ENCODE peak calls at places on chromosomes 3 and 15, in six cellular contexts. O is adrenal gland, C is mammary epithelial cell, G is neural progenitor cell, J is IMR-90, D is left ventricle myocardium inferior. V is an unnamed sample.

GRCh38 chr15:84748274-84749110 is at the start of gene ZNF592:
- DNase-seq in C (peak; percentile 66), O (peak; percentile 84), G (peak; percentile 90), D (peak; percentile 89), J (peak; percentile 70), V (peak; percentile 72)

GRCh38 chr3:188133219-188133618 is 20.7 kb upstream of the LPP start:
- DNase-seq in C (peak; percentile 45), J (peak; percentile 67), O (no peak), D (no peak), G (no peak), V (no peak)

GRCh38 chr15:71962537-71962936 is 152.2 kb downstream of the NR2E3 start:
- DNase-seq in D (no peak), J (no peak), G (no peak), O (no peak), C (no peak), V (no peak)

GRCh38 chr15:73318463-73319351 is 50.1 kb downstream of the HCN4 start:
- DNase-seq in G (peak; percentile 81), D (no peak), O (no peak), J (no peak), C (no peak), V (peak; percentile 54)

GRCh38 chr3:120450914-120451669 is at the start of gene FSTL1:
- DNase-seq in C (no peak), G (peak; percentile 91), D (peak; percentile 76), O (peak; percentile 62), J (peak; percentile 70), V (peak; percentile 65)

GRCh38 chr15:78620021-78620838 is 566 bp downstream of the CHRNA3 start:
- DNase-seq in G (peak; percentile 84), D (no peak), C (no peak), J (no peak), O (no peak), V (peak; percentile 33)

GRCh38 chr3:197394464-197395321 is 96.3 kb upstream of the DLG1 start:
- DNase-seq in D (peak; percentile 64), J (peak; percentile 99), G (no peak), C (peak; percentile 100), O (peak; percentile 20), V (peak; percentile 82)

GRCh38 chr3:173395412-173396181 is 1.9 kb upstream of the NLGN1 start:
- DNase-seq in J (peak; percentile 74), G (peak; percentile 93), D (peak; percentile 87), O (peak; percentile 55), C (peak; percentile 53), V (peak; percentile 88)

GRCh38 chr3:12484983-12485327 is 675 bp downstream of the TSEN2 start:
- DNase-seq in J (no peak), D (no peak), C (no peak), O (no peak), G (peak; percentile 25), V (no peak)

GRCh38 chr15:100338971-100339444 is 2.8 kb downstream of the ADAMTS17 start:
- DNase-seq in J (peak; percentile 24), C (peak; percentile 70), G (peak; percentile 87), D (no peak), O (peak; percentile 75), V (peak; percentile 87)

GRCh38 chr15:44058126-44058525 is 136.9 kb downstream of the FRMD5 start:
- DNase-seq in D (no peak), O (no peak), C (no peak), J (no peak), G (no peak), V (no peak)

GRCh38 chr15:47802216-47802615 is 84.9 kb downstream of the SEMA6D start:
- DNase-seq in O (no peak), G (no peak), J (no peak), D (no peak), C (no peak), V (no peak)

GRCh38 chr3:88661433-88661824 is 446.0 kb upstream of the EPHA3 start:
- DNase-seq in G (no peak), O (no peak), J (no peak), C (no peak), D (no peak), V (no peak)

GRCh38 chr3:126134219-126134975 is 46.0 kb downstream of the ALDH1L1 start:
- DNase-seq in G (peak; percentile 87), C (peak; percentile 14), J (peak; percentile 36), D (peak; percentile 63), O (peak; percentile 65), V (peak; percentile 76)

GRCh38 chr15:74799255-74799842 is 13.3 kb upstream of the LMAN1L start:
- DNase-seq in D (no peak), G (no peak), O (no peak), C (no peak), J (no peak), V (no peak)

GRCh38 chr3:143851331-143852017 is 3.2 kb upstream of the SLC9A9 start:
- DNase-seq in G (no peak), O (no peak), C (peak; percentile 79), D (no peak), J (no peak), V (no peak)

GRCh38 chr15:67063689-67064606 is 1.5 kb upstream of the SMAD3 start:
- DNase-seq in G (peak; percentile 79), C (no peak), J (peak; percentile 17), O (no peak), D (peak; percentile 38), V (no peak)

GRCh38 chr15:78879517-78880241 is 7.0 kb downstream of the MORF4L1 start:
- DNase-seq in D (no peak), J (peak; percentile 40), C (no peak), O (no peak), G (no peak), V (no peak)

GRCh38 chr3:14598143-14598569 is 53.4 kb upstream of the CCDC174 start:
- DNase-seq in D (no peak), G (peak; percentile 83), C (peak; percentile 19), O (peak; percentile 22), J (peak; percentile 39), V (peak; percentile 26)

GRCh38 chr3:48558446-48559134 is 2.0 kb upstream of the PFKFB4 start:
- DNase-seq in J (no peak), C (no peak), G (no peak), O (peak; percentile 72), D (peak; percentile 47), V (peak; percentile 38)

GRCh38 chr15:23538657-23539056 is 26.8 kb upstream of the MKRN3 start:
- DNase-seq in C (no peak), O (no peak), J (no peak), G (no peak), D (no peak), V (no peak)

GRCh38 chr3:69200384-69201068 is 78.1 kb upstream of the LMOD3 start:
- DNase-seq in D (no peak), C (peak; percentile 83), O (peak; percentile 41), G (peak; percentile 31), J (peak; percentile 19), V (peak; percentile 63)

GRCh38 chr3:188931531-188931930 is 240.2 kb upstream of the TPRG1 start:
- DNase-seq in J (no peak), G (no peak), O (no peak), C (no peak), D (no peak), V (no peak)

GRCh38 chr3:161420746-161421145 is 49.4 kb upstream of the SPTSSB start:
- DNase-seq in O (no peak), D (no peak), C (peak; percentile 69), G (peak; percentile 59), J (peak; percentile 34), V (no peak)

GRCh38 chr15:65032823-65033537 is 3.5 kb upstream of the MTFMT start:
- DNase-seq in O (peak; percentile 57), C (peak; percentile 55), J (peak; percentile 61), G (peak; percentile 92), D (peak; percentile 42), V (peak; percentile 75)

GRCh38 chr3:176167272-176167671 is 1030.0 kb downstream of the TBL1XR1 start:
- DNase-seq in G (no peak), D (no peak), O (no peak), C (peak; percentile 32), J (no peak), V (no peak)

GRCh38 chr3:108175352-108175751 is 46.9 kb downstream of the IFT57 start:
- DNase-seq in G (no peak), C (peak; percentile 72), D (no peak), O (no peak), J (peak; percentile 78), V (no peak)

GRCh38 chr15:62588930-62589655 is 424.0 kb upstream of the C2CD4B start:
- DNase-seq in G (no peak), C (no peak), D (no peak), J (peak; percentile 47), O (no peak), V (no peak)
- TF ChIP-seq CTCF in G (no peak), C (no peak), D (no peak), J (peak; percentile 27), O (no peak), V (no peak)

GRCh38 chr3:123679712-123680386 is 95.0 kb upstream of the HACD2 start:
- DNase-seq in O (no peak), C (no peak), D (no peak), G (no peak), J (no peak), V (no peak)
- H3K4me1 ChIP-seq in O (peaks cover 9% of the 10 kb centered on the region), C (peaks cover 9% of the 10 kb centered on the region), D (peaks cover 14% of the 10 kb centered on the region), G (no peaks in the 10 kb centered on the region), J (peaks cover 16% of the 10 kb centered on the region), V (peaks cover 21% of the 10 kb centered on the region)

GRCh38 chr3:4083225-4084015 is 219.7 kb upstream of the SETMAR start:
- DNase-seq in G (no peak), C (no peak), J (no peak), D (no peak), O (no peak), V (no peak)
- TF ChIP-seq CTCF in G (no peak), C (no peak), J (no peak), D (no peak), O (no peak), V (no peak)

DNA sequence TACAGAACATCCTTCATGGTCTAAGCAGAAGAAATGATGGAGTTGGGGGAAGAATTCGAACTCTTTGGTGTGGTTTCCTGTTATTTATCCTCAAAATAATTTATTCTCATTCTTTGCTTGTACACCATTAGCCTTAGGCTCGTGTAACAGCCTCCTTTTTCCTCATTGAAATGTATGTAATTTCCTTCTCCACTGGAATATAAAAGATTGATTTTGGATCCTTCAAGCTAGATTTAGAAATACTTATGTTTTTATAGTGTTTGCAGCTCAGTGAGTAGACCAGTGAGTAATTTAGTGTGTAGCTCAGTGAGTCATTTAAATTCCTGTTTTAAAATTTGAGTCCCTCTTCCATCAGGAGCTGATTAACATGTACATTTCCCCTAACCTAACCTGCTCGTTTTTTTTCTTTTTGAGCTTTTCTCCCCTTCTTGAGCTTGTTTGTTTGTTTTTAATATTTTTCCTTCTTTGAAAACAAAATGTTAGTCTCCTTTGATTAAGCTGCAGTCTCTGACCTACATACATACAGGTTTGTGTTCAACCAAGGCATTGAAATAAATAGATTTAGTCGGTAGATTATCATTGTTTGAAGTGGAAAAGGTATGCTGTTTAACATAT is 5.6 kb downstream of the USP3 start:
- DNase-seq in J (peak; percentile 83), D (no peak), G (no peak), O (no peak), C (peak; percentile 63), V (no peak)
- H3K4me1 ChIP-seq in J (peaks cover 9% of the 10 kb centered on the region), D (peaks cover 78% of the 10 kb centered on the region), G (peaks cover 24% of the 10 kb centered on the region), O (peaks cover 66% of the 10 kb centered on the region), C (peaks cover 35% of the 10 kb centered on the region), V (peaks cover 18% of the 10 kb centered on the region)

V was measured in testis.